ENCODE peak calls at places on chromosomes 5 and 9, in nine cellular contexts. Q is fibroblast of pulmonary artery; F is memory B cell; I is T-cell; W is heart left ventricle; V is PC-9; X is MM.1S; L is HuH-7.5; E is effector memory CD8-positive, alpha-beta T cell. G is an unnamed sample.

GRCh38 chr5:138170299-138170698 is 8.1 kb downstream of the BRD8 start:
- DNase-seq in F (no peak), W (no peak), V (no peak), X (no peak), Q (no peak), E (no peak), L (no peak), I (no peak), G (no peak)

GRCh38 chr9:37348917-37349316 is 73.6 kb upstream of the GRHPR start:
- DNase-seq in W (no peak), V (no peak), L (no peak), Q (no peak), X (no peak), I (no peak), E (no peak), F (no peak), G (no peak)

GRCh38 chr9:114884787-114885452 is 45.5 kb downstream of the TNFSF8 start:
- DNase-seq in X (no peak), Q (no peak), W (no peak), L (no peak), F (no peak), I (no peak), V (no peak), E (no peak), G (no peak)

GRCh38 chr9:20358201-20358600 is 264.1 kb downstream of the MLLT3 start:
- DNase-seq in Q (peak), X (no peak), W (no peak), F (no peak), L (no peak), E (no peak), V (peak), I (no peak), G (no peak)

GRCh38 chr9:136643596-136644342 is 18.9 kb upstream of the EGFL7 start:
- DNase-seq in W (peak), X (no peak), L (no peak), F (no peak), Q (no peak), E (no peak), V (no peak), I (no peak), G (no peak)

GRCh38 chr5:79552984-79553383 is 39.0 kb upstream of the HOMER1 start:
- DNase-seq in I (no peak), Q (peak), W (no peak), F (no peak), E (no peak), V (no peak), X (no peak), L (no peak), G (no peak)

GRCh38 chr9:93675336-93676150 is 99.2 kb downstream of the PHF2 start:
- DNase-seq in Q (no peak), X (no peak), I (no peak), L (no peak), F (no peak), W (no peak), E (no peak), V (no peak), G (peak)

GRCh38 chr5:148730955-148731898 is 76.9 kb upstream of the HTR4 start:
- DNase-seq in F (peak), Q (peak), I (peak), E (peak), L (no peak), V (peak), X (peak), W (peak), G (peak)

GRCh38 chr9:136147038-136147889 is 28.6 kb upstream of the TMEM250 start:
- DNase-seq in F (no peak), L (no peak), E (no peak), X (no peak), V (no peak), I (no peak), W (peak), Q (no peak), G (no peak)

GRCh38 chr9:122389799-122390481 is 19.1 kb downstream of the PTGS1 start:
- DNase-seq in V (no peak), E (no peak), F (peak), L (no peak), X (no peak), Q (no peak), I (no peak), W (no peak), G (no peak)

GRCh38 chr9:134215395-134215708 is 51.0 kb upstream of the RNU6ATAC start:
- DNase-seq in F (no peak), E (no peak), L (no peak), V (no peak), W (no peak), X (no peak), Q (no peak), I (no peak), G (no peak)

GRCh38 chr9:111657051-111657450 is 4.4 kb upstream of the GNG10 start:
- DNase-seq in V (no peak), E (no peak), Q (no peak), I (no peak), X (no peak), L (no peak), F (no peak), W (no peak), G (no peak)

GRCh38 chr9:89978185-89978584 is 373.4 kb downstream of the GADD45G start:
- DNase-seq in W (no peak), V (no peak), E (no peak), X (no peak), F (no peak), Q (no peak), I (no peak), L (peak), G (no peak)

GRCh38 chr5:36897616-36898015 is 21.0 kb downstream of the NIPBL start:
- DNase-seq in V (peak), W (no peak), X (no peak), F (no peak), Q (peak), E (no peak), I (no peak), L (no peak), G (no peak)

GRCh38 chr5:160463775-160464465 is 42.3 kb downstream of the PTTG1 start:
- DNase-seq in F (no peak), Q (peak), X (no peak), L (no peak), I (no peak), W (no peak), V (peak), E (no peak), G (no peak)

GRCh38 chr5:132655821-132656773 is 1.9 kb upstream of the IL13 start:
- DNase-seq in L (no peak), X (no peak), I (peak), W (no peak), F (no peak), V (no peak), E (peak), Q (no peak), G (no peak)

GRCh38 chr5:103962023-103962422 is 399.4 kb upstream of the NUDT12 start:
- DNase-seq in F (no peak), Q (no peak), W (no peak), V (no peak), I (no peak), E (no peak), L (peak), X (no peak), G (no peak)

GRCh38 chr9:83299556-83299955 is 236.6 kb upstream of the RASEF start:
- DNase-seq in F (no peak), Q (peak), I (no peak), X (no peak), E (no peak), V (peak), L (no peak), W (no peak), G (no peak)

GRCh38 chr5:96816430-96816939 is 8.7 kb upstream of the ERAP1 start:
- DNase-seq in E (peak), I (peak), Q (no peak), V (no peak), W (no peak), F (peak), L (no peak), X (peak), G (peak)

GRCh38 chr5:142568271-142568995 is 117.5 kb downstream of the FGF1 start:
- DNase-seq in I (no peak), F (no peak), L (no peak), X (no peak), Q (peak), W (no peak), V (no peak), E (no peak), G (no peak)

GRCh38 chr5:150488519-150489357 is 19.2 kb upstream of the NDST1 start:
- DNase-seq in F (no peak), E (no peak), L (no peak), Q (peak), V (peak), W (peak), X (no peak), I (no peak), G (no peak)

GRCh38 chr5:40904205-40904993 is 4.9 kb upstream of the C7 start:
- DNase-seq in I (no peak), W (peak), Q (peak), F (no peak), X (peak), E (no peak), L (peak), V (peak), G (no peak)

GRCh38 chr5:98772415-98773213 is 849 bp upstream of the RGMB start:
- DNase-seq in X (peak), Q (peak), E (peak), F (peak), W (peak), L (peak), V (peak), I (peak), G (no peak)

GRCh38 chr5:102450313-102450990 is 48.3 kb downstream of the SLCO6A1 start:
- DNase-seq in X (peak), L (no peak), V (no peak), W (no peak), I (no peak), E (no peak), F (no peak), Q (peak), G (no peak)

GRCh38 chr5:175206651-175207050 is 237.3 kb downstream of the DRD1 start:
- DNase-seq in W (no peak), I (no peak), F (no peak), V (no peak), X (no peak), L (no peak), Q (no peak), E (no peak), G (no peak)

GRCh38 chr5:150783422-150783928 is 4.9 kb downstream of the SMIM3 start:
- DNase-seq in X (no peak), I (peak), E (peak), W (peak), V (peak), F (no peak), L (no peak), Q (peak), G (peak)

GRCh38 chr5:137837741-137838389 is 29.8 kb upstream of the MYOT start:
- DNase-seq in E (no peak), Q (peak), I (no peak), X (no peak), W (no peak), L (no peak), F (no peak), V (no peak), G (no peak)

GRCh38 chr5:31763399-31763798 is 124.5 kb downstream of the PDZD2 start:
- DNase-seq in L (no peak), V (no peak), W (no peak), X (no peak), E (no peak), I (no peak), Q (no peak), F (no peak), G (no peak)

GRCh38 chr5:141421489-141421855 is 621 bp downstream of the PCDHGA11 start:
- DNase-seq in Q (peak), F (no peak), V (no peak), W (no peak), I (no peak), L (no peak), E (no peak), X (no peak), G (no peak)

GRCh38 chr5:87770016-87770415 is 357.3 kb upstream of the CCNH start:
- DNase-seq in Q (no peak), E (no peak), F (no peak), L (no peak), W (no peak), V (no peak), X (no peak), I (no peak), G (no peak)

GRCh38 chr9:138114501-138115245 is 237.1 kb downstream of the CACNA1B start:
- DNase-seq in V (no peak), I (no peak), L (no peak), Q (no peak), X (no peak), E (no peak), W (no peak), F (no peak), G (no peak)

GRCh38 chr5:1108008-1108864 is 3.6 kb downstream of the SLC12A7 start:
- DNase-seq in F (no peak), I (no peak), E (no peak), L (no peak), Q (no peak), W (no peak), V (no peak), X (no peak), G (no peak)

G was measured in natural killer cell.